ENCODE peak calls at places on chromosomes 16 and 17, in nine cellular contexts. C is colonic mucosa; F is GM23248; T is heart right ventricle; U is caudate nucleus; D is A549; I is naive thymus-derived CD4-positive, alpha-beta T cell; J is CD4-positive, alpha-beta memory T cell; Y is Peyer's patch. M is an unnamed sample.

GRCh38 chr16:82830944-82831343 is 204.2 kb downstream of the CDH13 start:
- DNase-seq in C (no peak), F (no peak), T (no peak), U (no peak), D (no peak), I (no peak), J (no peak), Y (no peak), M (no peak)

GRCh38 chr17:11555530-11555929 is 42.7 kb upstream of the DNAH9 start:
- DNase-seq in C (peak), F (no peak), T (no peak), U (no peak), D (no peak), I (no peak), J (no peak), Y (no peak), M (no peak)

GRCh38 chr16:87468550-87468949 is 24.3 kb downstream of the ZCCHC14 start:
- DNase-seq in C (no peak), F (no peak), T (no peak), U (no peak), D (no peak), I (no peak), J (no peak), Y (no peak), M (no peak)

GRCh38 chr17:68511671-68512246 is 471 bp upstream of the PRKAR1A start:
- DNase-seq in C (peak), F (peak), T (peak), U (peak), D (peak), I (peak), J (no peak), Y (peak), M (peak)

GRCh38 chr16:71542377-71542776 is 16.2 kb downstream of the CHST4 start:
- DNase-seq in C (peak), F (peak), T (peak), U (no peak), D (peak), I (peak), J (peak), Y (peak), M (peak)

GRCh38 chr17:11535231-11535630 is 63.0 kb upstream of the DNAH9 start:
- DNase-seq in C (peak), F (no peak), T (no peak), U (no peak), D (no peak), I (no peak), J (no peak), Y (no peak), M (no peak)

GRCh38 chr16:86322283-86322682 is 188.0 kb upstream of the FOXF1 start:
- DNase-seq in C (no peak), F (no peak), T (no peak), U (no peak), D (no peak), I (no peak), J (no peak), Y (no peak), M (no peak)

GRCh38 chr16:74565378-74565777 is 41.5 kb downstream of the GLG1 start:
- DNase-seq in C (no peak), F (no peak), T (no peak), U (no peak), D (no peak), I (no peak), J (no peak), Y (no peak), M (no peak)

GRCh38 chr16:73192227-73192894 is 144.4 kb upstream of the ZFHX3 start:
- DNase-seq in C (no peak), F (peak), T (no peak), U (no peak), D (no peak), I (no peak), J (no peak), Y (no peak), M (no peak)

GRCh38 chr16:79601978-79602609 is 1.6 kb upstream of the MAF start:
- DNase-seq in C (peak), F (peak), T (peak), U (peak), D (peak), I (peak), J (peak), Y (peak), M (peak)

GRCh38 chr17:12789075-12789975 is at the start of gene ARHGAP44:
- DNase-seq in C (peak), F (peak), T (peak), U (peak), D (peak), I (peak), J (no peak), Y (peak), M (no peak)

GRCh38 chr17:54795046-54795445 is 105.6 kb upstream of the TOM1L1 start:
- DNase-seq in C (no peak), F (no peak), T (no peak), U (no peak), D (no peak), I (no peak), J (no peak), Y (no peak), M (no peak)

GRCh38 chr17:56593073-56593740 is at the start of gene NOG:
- DNase-seq in C (peak), F (peak), T (peak), U (peak), D (peak), I (peak), J (peak), Y (no peak), M (no peak)

GRCh38 chr16:50021509-50021908 is 3.5 kb upstream of the CNEP1R1 start:
- DNase-seq in C (no peak), F (peak), T (no peak), U (no peak), D (peak), I (no peak), J (no peak), Y (no peak), M (no peak)

GRCh38 chr17:66755101-66755943 is 79.6 kb upstream of the CACNG5 start:
- DNase-seq in C (no peak), F (no peak), T (no peak), U (no peak), D (no peak), I (no peak), J (no peak), Y (peak), M (no peak)

GRCh38 chr17:62974788-62975586 is 9.0 kb downstream of the TANC2 start:
- DNase-seq in C (no peak), F (no peak), T (no peak), U (no peak), D (no peak), I (no peak), J (no peak), Y (no peak), M (no peak)

GRCh38 chr17:41547921-41548843 is 20.1 kb upstream of the KRT19 start:
- DNase-seq in C (peak), F (peak), T (peak), U (no peak), D (peak), I (peak), J (no peak), Y (peak), M (no peak)

GRCh38 chr17:33192961-33193911 is 99.9 kb downstream of the ASIC2 start:
- DNase-seq in C (no peak), F (no peak), T (no peak), U (no peak), D (no peak), I (no peak), J (no peak), Y (no peak), M (no peak)

GRCh38 chr16:87057291-87057881 is 259.8 kb downstream of the C16orf95 start:
- DNase-seq in C (no peak), F (peak), T (no peak), U (no peak), D (no peak), I (no peak), J (no peak), Y (no peak), M (no peak)

GRCh38 chr16:84033251-84034195 is 9.1 kb downstream of the SLC38A8 start:
- DNase-seq in C (no peak), F (no peak), T (no peak), U (no peak), D (no peak), I (no peak), J (no peak), Y (no peak), M (no peak)
- H3K27ac ChIP-seq in C (no peak), F (no peak), T (no peak), U (no peak), D (no peak), I (no peak), J (no peak), Y (no peak), M (no peak)

GRCh38 chr17:64964796-64965195 is 45.5 kb upstream of the LRRC37A3 start:
- DNase-seq in C (no peak), F (no peak), T (no peak), U (no peak), D (no peak), I (no peak), J (no peak), Y (no peak), M (no peak)

GRCh38 chr17:64972611-64973010 is 53.3 kb upstream of the LRRC37A3 start:
- DNase-seq in C (no peak), F (no peak), T (no peak), U (no peak), D (no peak), I (no peak), J (no peak), Y (no peak), M (no peak)

GRCh38 chr17:64974750-64975317 is 55.6 kb upstream of the LRRC37A3 start:
- DNase-seq in C (no peak), F (no peak), T (no peak), U (no peak), D (no peak), I (no peak), J (no peak), Y (no peak), M (no peak)

DNA sequence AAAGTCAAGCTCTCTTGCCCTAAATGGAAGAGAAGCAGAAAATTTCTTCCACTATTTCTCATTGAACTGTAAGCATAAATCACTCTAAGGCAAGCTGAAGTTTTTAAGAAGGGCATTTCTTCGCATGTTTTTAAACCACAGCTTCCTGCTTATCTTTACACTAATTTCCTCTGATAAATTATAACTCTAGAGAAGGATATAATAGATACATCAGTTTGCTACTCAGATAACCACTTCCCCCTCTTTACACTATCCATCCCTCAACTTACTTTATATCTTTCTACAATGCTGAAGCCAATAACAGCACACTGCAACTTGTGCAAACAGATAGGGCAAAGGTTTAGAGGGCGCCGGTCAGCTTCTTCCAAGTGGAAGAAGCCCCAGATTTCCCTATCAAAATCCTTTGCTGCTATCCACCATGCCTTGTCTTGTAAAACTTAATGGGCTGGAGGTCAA is 49.8 kb upstream of the LRRC37A3 start:
- DNase-seq in C (no peak), F (no peak), T (no peak), U (no peak), D (no peak), I (no peak), J (peak), Y (no peak), M (no peak)
- H3K27ac ChIP-seq in C (peak), F (no peak), T (no peak), U (no peak), D (no peak), I (peak), J (peak), Y (peak), M (peak)

DNA sequence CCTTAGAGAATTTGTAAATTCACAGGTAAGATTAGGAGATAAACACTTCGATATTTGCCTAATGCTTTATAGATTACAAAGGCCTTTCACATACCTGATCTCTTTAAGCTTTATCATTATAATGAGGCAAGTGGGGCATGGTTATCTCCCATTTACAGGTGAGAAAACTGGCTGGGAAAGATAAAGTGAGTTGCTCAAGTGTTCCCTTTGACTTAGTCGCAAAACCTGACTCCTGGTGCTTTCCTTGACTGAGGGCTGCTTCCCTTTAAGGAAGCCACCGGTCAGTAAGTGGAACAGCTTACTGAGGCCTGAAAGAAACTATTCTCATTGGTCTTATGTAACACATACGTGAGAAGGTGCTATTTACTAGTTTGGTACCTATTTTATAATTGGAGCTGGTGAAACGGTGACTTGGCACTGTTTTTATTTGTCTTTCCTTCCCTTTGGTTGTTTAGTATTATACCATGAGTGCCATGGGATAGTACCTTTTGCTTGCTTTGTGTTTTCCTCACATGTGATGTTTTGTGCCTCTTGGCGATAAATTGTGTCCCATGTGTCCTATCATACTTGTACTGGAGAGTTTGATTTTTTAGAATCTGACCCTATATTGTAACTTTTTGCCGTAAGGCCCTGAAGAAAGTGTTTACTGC is 57.2 kb downstream of the NUP88 start:
- DNase-seq in C (no peak), F (no peak), T (no peak), U (no peak), D (no peak), I (no peak), J (no peak), Y (no peak), M (no peak)
- H3K27ac ChIP-seq in C (no peak), F (no peak), T (no peak), U (no peak), D (no peak), I (no peak), J (no peak), Y (no peak), M (no peak)

GRCh38 chr16:56833243-56833970 is 31.6 kb upstream of the SLC12A3 start:
- DNase-seq in C (no peak), F (no peak), T (no peak), U (no peak), D (no peak), I (no peak), J (no peak), Y (no peak), M (no peak)
- H3K27ac ChIP-seq in C (no peak), F (no peak), T (no peak), U (no peak), D (no peak), I (no peak), J (no peak), Y (no peak), M (no peak)

M was measured in effector memory CD4-positive, alpha-beta T cell.